ENCODE peak calls at places on chromosomes 16 and 17, in four cellular contexts. One of them, this sample, is unnamed.

GRCh38 chr17:7842380-7842949 is 8.4 kb downstream of the KDM6B start:
- DNase-seq in stimulated activated CD4-positive, alpha-beta T cell treated with anti-CD3 and anti-CD28 coated beads, Interleukin-1b, Interleukin-23, amount 100 ng/mL, for 24 hours: peak; percentile 91
- DNase-seq in mucosa of gallbladder: peak; percentile 47
- DNase-seq in nephron progenitor cell: no peak
- DNase-seq in this sample: peak; percentile 62

GRCh38 chr17:81339502-81340296 is 44.6 kb upstream of the SLC38A10 start:
- DNase-seq in mucosa of gallbladder: peak; percentile 67
- DNase-seq in nephron progenitor cell: peak; percentile 64
- DNase-seq in stimulated activated CD4-positive, alpha-beta T cell treated with anti-CD3 and anti-CD28 coated beads, Interleukin-1b, Interleukin-23, amount 100 ng/mL, for 24 hours: no peak
- DNase-seq in this sample: no peak

GRCh38 chr17:74987909-74988711 is 678 bp downstream of the CDR2L start:
- DNase-seq in nephron progenitor cell: peak; percentile 78
- DNase-seq in mucosa of gallbladder: peak; percentile 79
- DNase-seq in stimulated activated CD4-positive, alpha-beta T cell treated with anti-CD3 and anti-CD28 coated beads, Interleukin-1b, Interleukin-23, amount 100 ng/mL, for 24 hours: no peak
- DNase-seq in this sample: peak; percentile 81

GRCh38 chr16:56363781-56364565 is 61.4 kb downstream of the AMFR start:
- DNase-seq in mucosa of gallbladder: no peak
- DNase-seq in nephron progenitor cell: no peak
- DNase-seq in stimulated activated CD4-positive, alpha-beta T cell treated with anti-CD3 and anti-CD28 coated beads, Interleukin-1b, Interleukin-23, amount 100 ng/mL, for 24 hours: no peak
- DNase-seq in this sample: no peak

GRCh38 chr16:11521019-11521418 is 65.7 kb downstream of the LITAF start:
- DNase-seq in nephron progenitor cell: no peak
- DNase-seq in mucosa of gallbladder: no peak
- DNase-seq in stimulated activated CD4-positive, alpha-beta T cell treated with anti-CD3 and anti-CD28 coated beads, Interleukin-1b, Interleukin-23, amount 100 ng/mL, for 24 hours: no peak
- DNase-seq in this sample: no peak

GRCh38 chr17:42766124-42766523 is 5.1 kb downstream of the RAMP2 start:
- DNase-seq in nephron progenitor cell: no peak
- DNase-seq in mucosa of gallbladder: no peak
- DNase-seq in stimulated activated CD4-positive, alpha-beta T cell treated with anti-CD3 and anti-CD28 coated beads, Interleukin-1b, Interleukin-23, amount 100 ng/mL, for 24 hours: no peak
- DNase-seq in this sample: no peak

GRCh38 chr17:63998721-63999679 is 849 bp downstream of the PRR29 start:
- DNase-seq in stimulated activated CD4-positive, alpha-beta T cell treated with anti-CD3 and anti-CD28 coated beads, Interleukin-1b, Interleukin-23, amount 100 ng/mL, for 24 hours: no peak
- DNase-seq in nephron progenitor cell: no peak
- DNase-seq in mucosa of gallbladder: no peak
- DNase-seq in this sample: no peak

GRCh38 chr16:31458073-31458834 is 1.0 kb upstream of the ARMC5 start:
- DNase-seq in nephron progenitor cell: peak; percentile 57
- DNase-seq in stimulated activated CD4-positive, alpha-beta T cell treated with anti-CD3 and anti-CD28 coated beads, Interleukin-1b, Interleukin-23, amount 100 ng/mL, for 24 hours: no peak
- DNase-seq in mucosa of gallbladder: no peak
- DNase-seq in this sample: peak; percentile 64

GRCh38 chr17:58121925-58122324 is 26.3 kb upstream of the OR4D1 start:
- DNase-seq in nephron progenitor cell: no peak
- DNase-seq in mucosa of gallbladder: no peak
- DNase-seq in stimulated activated CD4-positive, alpha-beta T cell treated with anti-CD3 and anti-CD28 coated beads, Interleukin-1b, Interleukin-23, amount 100 ng/mL, for 24 hours: no peak
- DNase-seq in this sample: no peak

This sample was measured in H1.